ENCODE peak calls at places on chromosomes 16 and 17, in four cellular contexts. U is AG04449, R is fibroblast of lung, M is nephron progenitor cell. C is an unnamed sample.

GRCh38 chr17:77723909-77724875 is 234.3 kb upstream of the TNRC6C start:
- DNase-seq in U (no peak), R (no peak), M (no peak), C (no peak)

GRCh38 chr17:59145571-59146096 is 9.4 kb downstream of the SKA2 start:
- DNase-seq in U (no peak), R (no peak), M (no peak), C (no peak)

GRCh38 chr16:72858611-72859493 is 189.1 kb downstream of the ZFHX3 start:
- DNase-seq in U (no peak), R (peak), M (no peak), C (no peak)

GRCh38 chr17:9232591-9233270 is 211.4 kb downstream of the NTN1 start:
- DNase-seq in U (no peak), R (peak), M (peak), C (no peak)

GRCh38 chr16:70529051-70529777 is 5.6 kb downstream of the SF3B3 start:
- DNase-seq in U (no peak), R (peak), M (no peak), C (no peak)

GRCh38 chr17:41665566-41666335 is 22.9 kb upstream of the EIF1 start:
- DNase-seq in U (no peak), R (peak), M (peak), C (peak)

GRCh38 chr16:87621976-87622713 is 19.8 kb downstream of the JPH3 start:
- DNase-seq in U (no peak), R (no peak), M (no peak), C (no peak)

GRCh38 chr17:68353121-68353521 is 61.8 kb downstream of the ARSG start:
- DNase-seq in U (no peak), R (no peak), M (no peak), C (no peak)

GRCh38 chr17:68491381-68491849 is 20.8 kb upstream of the PRKAR1A start:
- DNase-seq in U (no peak), R (no peak), M (no peak), C (no peak)

GRCh38 chr17:45852535-45853297 is 8.0 kb downstream of the SPPL2C start:
- DNase-seq in U (no peak), R (peak), M (peak), C (peak)

GRCh38 chr17:77861981-77862645 is 96.4 kb upstream of the TNRC6C start:
- DNase-seq in U (no peak), R (no peak), M (no peak), C (no peak)

GRCh38 chr17:80720624-80721577 is 176.3 kb downstream of the RPTOR start:
- DNase-seq in U (no peak), R (peak), M (peak), C (no peak)

DNA sequence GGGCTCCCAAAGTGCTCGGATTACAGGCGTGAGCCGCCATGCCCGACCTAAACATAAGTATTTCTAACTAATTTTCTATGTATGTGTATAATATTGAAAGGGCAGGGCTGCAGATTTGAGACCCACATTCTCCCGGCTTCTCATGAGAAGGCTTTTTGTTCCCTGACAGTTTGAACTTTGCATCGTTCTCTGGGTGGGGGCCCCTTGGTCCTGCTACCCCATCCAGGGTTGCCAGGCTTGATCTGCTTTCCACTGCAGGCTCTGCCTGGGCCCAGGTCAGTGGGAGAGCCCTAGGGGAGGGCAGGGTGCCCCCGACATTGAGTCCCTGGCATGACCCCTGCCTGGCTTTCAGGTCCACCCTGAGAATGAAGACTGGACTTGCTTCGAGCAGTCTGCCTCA is 32.3 kb downstream of the SEC14L5 start:
- DNase-seq in U (no peak), R (no peak), M (no peak), C (no peak)
- TF ChIP-seq CTCF in U (no peak), R (no peak), M (no peak), C (no peak)

DNA sequence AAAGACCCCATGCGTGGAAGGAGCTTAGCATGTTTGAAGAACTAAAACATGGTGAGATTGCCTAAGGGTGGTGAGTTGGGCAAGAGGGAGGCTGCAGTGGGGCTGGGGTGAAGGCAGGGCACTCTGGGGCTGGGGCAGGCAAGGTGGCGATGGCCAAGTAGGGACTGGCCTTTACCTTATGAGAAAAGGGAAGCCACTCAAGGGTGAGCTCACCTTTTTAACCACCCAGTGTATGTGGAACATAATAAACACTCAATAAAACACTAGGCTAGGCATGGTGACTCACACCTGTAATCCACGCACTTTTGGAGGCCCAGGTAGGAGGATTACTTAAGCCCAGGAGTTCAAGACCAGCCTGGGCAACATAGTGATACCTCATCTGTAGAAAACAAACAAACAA is 37.7 kb downstream of the LYRM9 start:
- DNase-seq in U (no peak), R (no peak), M (no peak), C (no peak)
- TF ChIP-seq CTCF in U (no peak), R (no peak), M (no peak), C (no peak)

DNA sequence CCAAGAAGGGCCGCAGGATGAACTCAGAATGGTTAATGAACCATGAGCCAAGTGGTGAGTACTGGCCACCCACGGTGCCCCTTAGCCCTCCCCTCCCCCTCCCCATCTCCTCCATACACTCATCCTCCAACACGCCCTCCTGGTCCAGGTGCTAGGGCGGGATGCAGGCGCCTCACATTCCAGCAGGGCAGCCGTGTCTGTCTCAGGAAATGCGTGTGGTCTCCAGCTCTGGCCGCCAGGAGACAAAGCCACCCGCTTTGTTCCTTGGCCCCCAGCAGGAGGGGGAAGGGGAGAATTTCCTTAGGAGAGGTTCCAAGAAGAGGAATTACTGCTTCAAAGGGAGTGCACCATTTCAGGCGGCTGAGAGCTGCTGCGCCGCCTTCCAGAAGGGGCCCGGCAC is 29.8 kb upstream of the RMI2 start:
- DNase-seq in U (no peak), R (peak), M (peak), C (no peak)
- TF ChIP-seq CTCF in U (peak), R (no peak), M (peak), C (no peak)

GRCh38 chr17:79681628-79682261 is 49.0 kb upstream of the ENPP7 start:
- DNase-seq in U (no peak), R (no peak), M (no peak), C (no peak)

GRCh38 chr17:79683365-79683764 is 47.4 kb upstream of the ENPP7 start:
- DNase-seq in U (no peak), R (no peak), M (no peak), C (no peak)

GRCh38 chr17:79679631-79680340 is 51.0 kb upstream of the ENPP7 start:
- DNase-seq in U (no peak), R (no peak), M (no peak), C (no peak)

GRCh38 chr17:79680381-79680780 is 50.4 kb upstream of the ENPP7 start:
- DNase-seq in U (no peak), R (no peak), M (no peak), C (no peak)

DNA sequence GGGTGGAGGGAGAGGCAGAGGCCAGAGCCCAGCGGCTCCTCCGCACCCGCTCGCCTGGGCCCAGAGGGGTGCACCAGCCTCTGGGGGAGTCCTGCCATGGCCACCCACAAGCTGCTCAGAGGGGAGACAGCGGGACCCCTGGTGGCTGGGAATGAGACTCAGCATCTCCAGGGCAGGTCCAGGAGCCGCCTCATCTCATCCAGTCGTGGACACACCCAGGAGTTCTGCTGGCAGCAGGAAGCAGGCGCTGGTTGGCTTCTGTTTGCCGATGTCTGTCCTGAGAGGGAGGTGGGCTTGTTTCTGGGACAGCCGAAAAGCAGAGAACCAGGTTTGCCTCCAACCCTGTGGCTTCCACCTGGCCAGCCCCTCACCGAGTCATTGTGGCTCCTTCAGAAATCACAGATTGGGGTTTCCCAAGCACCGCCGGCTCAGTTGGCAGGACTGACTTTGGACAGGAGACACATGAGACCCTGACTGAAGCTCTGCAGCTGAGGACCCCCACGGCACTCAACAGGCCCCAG is 49.6 kb upstream of the ENPP7 start:
- DNase-seq in U (no peak), R (no peak), M (no peak), C (no peak)
- TF ChIP-seq CTCF in U (no peak), R (no peak), M (no peak), C (no peak)

DNA sequence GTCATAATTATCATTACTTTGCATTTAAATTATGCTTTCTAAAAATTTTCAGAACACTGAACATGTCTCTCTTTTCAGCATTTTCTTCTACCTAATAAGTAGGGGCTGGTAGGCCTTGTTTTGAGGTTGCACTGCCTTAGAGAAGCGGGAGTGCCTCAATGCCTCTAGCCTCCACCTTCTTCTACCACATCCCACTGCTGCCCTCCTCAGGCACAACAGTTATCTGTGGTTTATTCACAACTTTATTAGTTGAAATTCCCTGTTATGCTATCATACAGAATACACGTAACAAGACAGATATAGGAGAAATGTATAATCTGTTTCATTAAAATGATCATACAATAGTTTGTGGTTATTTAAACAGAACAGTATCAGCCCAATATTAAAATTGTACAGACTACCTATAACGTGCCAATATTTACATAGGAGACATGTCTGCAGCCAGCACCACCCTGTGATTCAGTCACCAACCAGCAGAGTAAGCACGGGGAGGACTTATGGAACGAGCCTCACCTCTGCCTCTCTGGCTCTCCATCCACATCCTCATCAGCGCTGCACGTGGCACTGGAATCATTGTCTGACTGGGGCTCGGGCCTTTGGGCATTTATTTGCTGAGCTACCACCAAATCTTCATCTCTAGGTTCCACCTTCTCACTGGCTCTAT is 101.2 kb downstream of the TTC19 start:
- DNase-seq in U (no peak), R (peak), M (no peak), C (no peak)
- TF ChIP-seq CTCF in U (no peak), R (no peak), M (no peak), C (no peak)

GRCh38 chr17:31378638-31379037 is 12.8 kb upstream of the RAB11FIP4 start:
- DNase-seq in U (no peak), R (no peak), M (no peak), C (no peak)
- TF ChIP-seq CTCF in U (no peak), R (no peak), M (no peak), C (peak)